ENCODE peak calls at places on chromosomes 1 and 21, in four cellular contexts. One of them, this sample, is unnamed.

GRCh38 chr1:26602378-26602959 is 72.9 kb downstream of the RPS6KA1 start:
- DNase-seq in left lung: no peak
- DNase-seq in foreskin fibroblast: peak
- DNase-seq in heart left ventricle: peak
- DNase-seq in this sample: no peak

GRCh38 chr1:183163311-183163710 is 22.8 kb upstream of the LAMC2 start:
- DNase-seq in heart left ventricle: no peak
- DNase-seq in foreskin fibroblast: peak
- DNase-seq in left lung: no peak
- DNase-seq in this sample: no peak

GRCh38 chr21:20997633-20998455 is at the start of gene NCAM2:
- DNase-seq in left lung: peak
- DNase-seq in foreskin fibroblast: peak
- DNase-seq in heart left ventricle: peak
- DNase-seq in this sample: peak

GRCh38 chr1:53506355-53507050 is 47.3 kb downstream of the DMRTB1 start:
- DNase-seq in left lung: no peak
- DNase-seq in heart left ventricle: no peak
- DNase-seq in foreskin fibroblast: no peak
- DNase-seq in this sample: no peak

GRCh38 chr1:52915211-52915854 is 6.2 kb downstream of the ECHDC2 start:
- DNase-seq in heart left ventricle: no peak
- DNase-seq in foreskin fibroblast: no peak
- DNase-seq in left lung: no peak
- DNase-seq in this sample: no peak

GRCh38 chr1:180571060-180571831 is 12.5 kb downstream of the OVAAL start:
- DNase-seq in foreskin fibroblast: no peak
- DNase-seq in heart left ventricle: no peak
- DNase-seq in left lung: no peak
- DNase-seq in this sample: no peak

GRCh38 chr1:6358757-6359567 is 34.6 kb downstream of the ACOT7 start:
- DNase-seq in heart left ventricle: no peak
- DNase-seq in foreskin fibroblast: no peak
- DNase-seq in left lung: no peak
- DNase-seq in this sample: no peak

GRCh38 chr21:15896501-15896900 is 166.7 kb downstream of the USP25 start:
- DNase-seq in heart left ventricle: no peak
- DNase-seq in left lung: no peak
- DNase-seq in foreskin fibroblast: no peak
- DNase-seq in this sample: no peak

GRCh38 chr21:46211376-46211775 is 17.2 kb downstream of the LSS start:
- DNase-seq in left lung: no peak
- DNase-seq in foreskin fibroblast: no peak
- DNase-seq in heart left ventricle: no peak
- DNase-seq in this sample: no peak

GRCh38 chr1:151542710-151543129 is 2.6 kb downstream of the TUFT1 start:
- DNase-seq in heart left ventricle: no peak
- DNase-seq in left lung: no peak
- DNase-seq in foreskin fibroblast: peak
- DNase-seq in this sample: no peak

GRCh38 chr1:30302808-30303310 is 420.5 kb downstream of the MATN1 start:
- DNase-seq in foreskin fibroblast: no peak
- DNase-seq in heart left ventricle: no peak
- DNase-seq in left lung: no peak
- DNase-seq in this sample: no peak

GRCh38 chr1:181630838-181631237 is 147.5 kb downstream of the CACNA1E start:
- DNase-seq in heart left ventricle: no peak
- DNase-seq in left lung: peak
- DNase-seq in foreskin fibroblast: no peak
- DNase-seq in this sample: peak

GRCh38 chr1:4561213-4561612 is 93.2 kb upstream of the AJAP1 start:
- DNase-seq in left lung: no peak
- DNase-seq in heart left ventricle: no peak
- DNase-seq in foreskin fibroblast: no peak
- DNase-seq in this sample: no peak

GRCh38 chr21:17293194-17293593 is 219.6 kb upstream of the CXADR start:
- DNase-seq in left lung: no peak
- DNase-seq in heart left ventricle: no peak
- DNase-seq in foreskin fibroblast: no peak
- DNase-seq in this sample: no peak

GRCh38 chr1:191707288-191707687 is 451.0 kb upstream of the RGS18 start:
- DNase-seq in left lung: no peak
- DNase-seq in foreskin fibroblast: no peak
- DNase-seq in heart left ventricle: no peak
- DNase-seq in this sample: no peak

GRCh38 chr1:53641481-53642214 is 97.3 kb downstream of the GLIS1 start:
- DNase-seq in left lung: peak
- DNase-seq in foreskin fibroblast: no peak
- DNase-seq in heart left ventricle: no peak
- DNase-seq in this sample: peak

GRCh38 chr1:15680614-15681345 is 3.3 kb upstream of the PLEKHM2 start:
- DNase-seq in left lung: no peak
- DNase-seq in heart left ventricle: no peak
- DNase-seq in foreskin fibroblast: peak
- DNase-seq in this sample: no peak

GRCh38 chr1:81111818-81112217 is 688.9 kb upstream of the ADGRL2 start:
- DNase-seq in heart left ventricle: no peak
- DNase-seq in foreskin fibroblast: peak
- DNase-seq in left lung: no peak
- DNase-seq in this sample: no peak
- H3K4me3 ChIP-seq in heart left ventricle: no peak
- H3K4me3 ChIP-seq in foreskin fibroblast: no peak
- H3K4me3 ChIP-seq in left lung: no peak
- H3K4me3 ChIP-seq in this sample: no peak

DNA sequence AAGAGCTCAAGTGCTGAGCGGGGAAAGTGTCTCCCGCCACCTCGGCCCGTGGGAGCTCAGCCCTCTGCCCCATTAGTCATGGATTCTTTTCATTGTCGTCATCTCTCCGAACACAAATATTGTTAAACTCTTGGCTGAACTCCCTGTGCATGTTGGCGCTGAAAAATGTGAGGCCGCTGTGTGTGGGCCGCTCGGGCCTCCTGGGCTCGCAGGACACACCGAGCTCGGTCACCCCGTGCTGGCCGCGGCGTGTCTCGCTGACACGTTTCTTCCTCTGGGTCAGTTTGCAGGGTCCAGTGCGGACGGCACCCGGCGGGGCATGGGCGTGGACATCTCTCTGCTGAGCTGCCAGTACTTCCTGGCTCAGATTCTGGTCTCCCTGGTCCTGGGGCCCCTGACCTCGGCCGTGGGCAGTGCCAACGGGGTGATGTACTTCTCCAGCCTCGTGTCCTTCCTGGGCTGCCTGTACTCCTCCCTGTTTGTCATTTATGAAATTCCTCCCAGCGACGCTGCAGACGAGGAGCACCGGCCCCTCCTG is 25.6 kb downstream of the SLC45A1 start:
- DNase-seq in heart left ventricle: no peak
- DNase-seq in left lung: peak
- DNase-seq in foreskin fibroblast: peak
- DNase-seq in this sample: peak
- H3K4me3 ChIP-seq in heart left ventricle: no peak
- H3K4me3 ChIP-seq in left lung: no peak
- H3K4me3 ChIP-seq in foreskin fibroblast: no peak
- H3K4me3 ChIP-seq in this sample: peak

GRCh38 chr21:42234026-42234425 is 15.1 kb downstream of the ABCG1 start:
- DNase-seq in left lung: no peak
- DNase-seq in foreskin fibroblast: no peak
- DNase-seq in heart left ventricle: no peak
- DNase-seq in this sample: no peak
- H3K4me3 ChIP-seq in left lung: peak
- H3K4me3 ChIP-seq in foreskin fibroblast: no peak
- H3K4me3 ChIP-seq in heart left ventricle: no peak
- H3K4me3 ChIP-seq in this sample: no peak

DNA sequence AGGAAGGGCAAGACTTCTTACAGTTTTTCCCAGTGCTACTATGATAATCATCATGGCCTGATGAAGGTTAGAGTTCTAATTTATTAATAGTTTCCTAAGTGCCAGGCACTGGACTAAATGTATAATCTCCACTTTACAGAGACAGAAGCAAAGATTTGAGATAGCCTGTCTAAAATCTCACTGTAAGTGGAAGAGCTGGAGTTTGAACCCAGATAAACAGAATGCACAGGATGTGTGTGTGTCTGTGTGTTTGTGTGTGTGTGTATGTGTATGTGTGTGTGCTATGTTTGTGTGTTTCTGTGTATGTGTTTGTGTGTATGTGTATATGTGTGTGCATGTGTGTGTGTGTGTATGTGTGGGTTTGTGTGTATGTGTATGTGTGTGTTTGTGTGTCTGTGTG is 210.8 kb upstream of the RAB4A start:
- DNase-seq in left lung: no peak
- DNase-seq in heart left ventricle: no peak
- DNase-seq in foreskin fibroblast: no peak
- DNase-seq in this sample: no peak
- H3K4me3 ChIP-seq in left lung: no peak
- H3K4me3 ChIP-seq in heart left ventricle: no peak
- H3K4me3 ChIP-seq in foreskin fibroblast: no peak
- H3K4me3 ChIP-seq in this sample: no peak

DNA sequence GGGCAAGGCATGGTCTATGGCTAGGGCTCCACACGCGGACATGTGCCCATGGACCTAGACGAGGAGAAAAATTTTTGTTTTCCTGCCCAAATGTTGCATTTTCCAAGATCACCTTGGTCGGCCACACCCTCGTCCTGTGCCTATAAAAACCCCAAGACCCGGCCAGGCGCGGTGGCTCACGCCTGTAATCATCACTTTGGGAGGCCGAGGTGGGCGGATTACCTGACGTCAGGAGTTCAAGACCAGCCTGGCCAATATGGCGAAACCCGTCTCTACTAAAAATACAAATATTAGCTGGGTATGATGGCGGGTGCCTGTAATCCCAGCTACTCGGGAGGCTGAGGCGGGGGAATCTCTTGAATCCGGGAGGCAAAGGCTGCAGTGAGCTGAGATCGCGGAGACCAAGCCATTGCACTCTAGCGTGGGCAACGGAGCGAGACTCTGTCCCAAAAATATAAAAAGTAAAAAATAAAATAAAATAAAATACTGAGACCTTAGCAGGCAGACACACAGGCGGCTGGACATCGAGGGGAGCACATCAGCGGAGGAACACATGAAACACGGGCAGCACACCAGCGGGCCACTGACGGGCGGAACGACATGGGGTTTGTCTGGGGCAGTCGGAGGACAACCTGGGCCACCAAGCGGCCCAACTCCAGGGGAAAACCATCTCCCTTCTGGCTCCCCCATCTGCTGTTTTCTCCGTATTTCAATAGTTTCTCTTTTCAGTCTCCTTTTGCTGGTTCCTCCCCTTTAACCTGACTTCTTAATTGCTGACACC is 60.7 kb upstream of the TBX15 start:
- DNase-seq in heart left ventricle: no peak
- DNase-seq in left lung: no peak
- DNase-seq in foreskin fibroblast: no peak
- DNase-seq in this sample: no peak
- H3K4me3 ChIP-seq in heart left ventricle: no peak
- H3K4me3 ChIP-seq in left lung: no peak
- H3K4me3 ChIP-seq in foreskin fibroblast: no peak
- H3K4me3 ChIP-seq in this sample: no peak

DNA sequence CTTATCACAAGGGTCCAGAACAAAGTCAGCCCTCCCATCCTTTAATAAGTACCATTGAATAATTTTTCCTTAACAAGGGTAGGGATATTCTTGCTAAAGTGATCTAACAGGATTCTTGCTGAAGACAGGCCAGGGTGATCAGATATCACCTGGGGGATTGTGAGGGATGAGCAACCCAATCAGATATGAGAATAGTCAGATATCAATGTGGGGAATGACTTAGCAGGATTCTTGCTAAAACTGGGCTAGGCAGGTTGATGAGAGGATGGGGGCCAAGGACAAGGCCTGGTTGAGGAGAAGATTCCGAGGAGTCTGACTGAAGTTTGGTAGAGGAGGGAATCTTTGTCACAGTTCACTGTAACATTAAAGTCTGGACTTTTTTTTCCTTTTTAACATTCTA is 23.9 kb upstream of the NLRP3 start:
- DNase-seq in heart left ventricle: no peak
- DNase-seq in left lung: no peak
- DNase-seq in foreskin fibroblast: no peak
- DNase-seq in this sample: no peak
- H3K4me3 ChIP-seq in heart left ventricle: no peak
- H3K4me3 ChIP-seq in left lung: no peak
- H3K4me3 ChIP-seq in foreskin fibroblast: no peak
- H3K4me3 ChIP-seq in this sample: no peak

DNA sequence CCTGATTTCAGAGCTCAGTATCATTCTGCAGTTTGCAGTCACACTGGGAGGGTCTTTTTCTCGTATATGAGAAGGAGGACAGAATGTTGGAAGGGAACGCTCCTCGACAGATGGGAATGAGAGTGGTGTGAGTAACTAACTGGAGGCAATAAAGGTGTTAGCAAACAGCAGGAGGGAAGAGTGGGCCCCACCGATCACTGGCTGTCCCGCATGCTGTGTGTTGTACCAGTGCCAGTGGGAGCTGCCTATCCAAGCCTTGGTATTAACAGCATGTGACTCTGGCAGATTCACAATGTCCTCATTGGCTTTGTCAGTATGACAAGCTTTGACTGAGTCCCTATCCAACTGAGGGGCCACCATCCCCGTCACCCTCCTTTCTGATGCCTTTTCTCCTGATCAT is 188.3 kb downstream of the NRIP1 start:
- DNase-seq in heart left ventricle: no peak
- DNase-seq in left lung: no peak
- DNase-seq in foreskin fibroblast: no peak
- DNase-seq in this sample: no peak
- H3K4me3 ChIP-seq in heart left ventricle: no peak
- H3K4me3 ChIP-seq in left lung: no peak
- H3K4me3 ChIP-seq in foreskin fibroblast: no peak
- H3K4me3 ChIP-seq in this sample: no peak

DNA sequence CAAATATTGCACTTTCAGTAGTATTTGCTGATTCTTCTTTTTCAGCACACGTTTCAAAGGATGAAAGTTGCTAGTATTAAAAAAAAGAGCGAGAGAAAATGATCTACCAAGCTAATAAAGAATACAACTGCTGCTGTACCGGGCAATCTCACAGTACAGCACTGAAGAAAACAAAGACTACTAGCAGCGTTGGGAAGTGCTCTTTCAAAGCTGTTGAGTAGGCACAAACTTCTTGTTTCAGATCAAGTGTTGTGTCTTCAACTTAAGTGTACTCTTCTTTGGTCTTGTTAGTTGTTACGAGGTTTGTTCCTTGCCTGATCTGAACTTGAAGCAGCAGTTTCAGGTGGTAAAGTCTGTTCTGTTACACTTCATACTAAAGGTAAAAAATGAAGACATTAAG is 7.9 kb downstream of the CSDE1 start:
- DNase-seq in left lung: no peak
- DNase-seq in heart left ventricle: no peak
- DNase-seq in foreskin fibroblast: no peak
- DNase-seq in this sample: no peak
- H3K4me3 ChIP-seq in left lung: no peak
- H3K4me3 ChIP-seq in heart left ventricle: no peak
- H3K4me3 ChIP-seq in foreskin fibroblast: no peak
- H3K4me3 ChIP-seq in this sample: no peak

GRCh38 chr21:34545079-34545884 is 33.3 kb upstream of the KCNE1 start:
- DNase-seq in heart left ventricle: no peak
- DNase-seq in left lung: peak
- DNase-seq in foreskin fibroblast: peak
- DNase-seq in this sample: no peak
- H3K4me3 ChIP-seq in heart left ventricle: no peak
- H3K4me3 ChIP-seq in left lung: no peak
- H3K4me3 ChIP-seq in foreskin fibroblast: no peak
- H3K4me3 ChIP-seq in this sample: no peak

This sample was measured in breast epithelium.